ENCODE peak calls at places on chromosomes 4 and X, in four cellular contexts. H is IMR-90, M is transverse colon, A is endothelial cell of umbilical vein. W is an unnamed sample.
A peak's percentile ranks its signal among the peaks of the same experiment; 100 is the strongest.

GRCh38 chrX:153688534-153688899 is 791 bp downstream of the SLC6A8 start:
- DNase-seq in H (no peak), M (no peak), A (no peak), W (no peak)

GRCh38 chrX:150486011-150486410 is 82.4 kb upstream of the MTM1 start:
- DNase-seq in A (peak; percentile 44), H (peak; percentile 59), M (peak; percentile 50), W (peak; percentile 39)

GRCh38 chr4:134024251-134024650 is 177.3 kb downstream of the PABPC4L start:
- DNase-seq in M (no peak), H (no peak), A (peak; percentile 16), W (no peak)

GRCh38 chr4:2958446-2958845 is 4.8 kb downstream of the NOP14 start:
- DNase-seq in A (peak; percentile 64), M (no peak), H (peak; percentile 47), W (no peak)

GRCh38 chr4:76950846-76951321 is 1.3 kb downstream of the SEPTIN11 start:
- DNase-seq in H (peak; percentile 52), M (peak; percentile 18), A (peak; percentile 48), W (no peak)

GRCh38 chr4:91990726-91991125 is 313.0 kb upstream of the GRID2 start:
- DNase-seq in H (no peak), A (no peak), M (no peak), W (no peak)

GRCh38 chr4:112532267-112532666 is 16.3 kb upstream of the NEUROG2 start:
- DNase-seq in A (no peak), M (no peak), H (peak; percentile 51), W (no peak)

GRCh38 chr4:130077275-130077674 is 981.3 kb downstream of the C4orf33 start:
- DNase-seq in M (no peak), A (peak; percentile 27), H (no peak), W (no peak)

GRCh38 chr4:1154523-1155182 is 17.7 kb downstream of the SPON2 start:
- DNase-seq in H (peak; percentile 25), M (peak; percentile 55), A (no peak), W (no peak)

GRCh38 chr4:29309050-29309449 is 1411.1 kb upstream of the PCDH7 start:
- DNase-seq in M (no peak), A (peak; percentile 70), H (peak; percentile 81), W (no peak)

GRCh38 chr4:27764526-27764837 is 903.8 kb downstream of the STIM2 start:
- DNase-seq in M (no peak), H (no peak), A (no peak), W (no peak)

GRCh38 chrX:134525086-134525792 is 65.3 kb downstream of the HPRT1 start:
- DNase-seq in A (peak; percentile 78), H (peak; percentile 59), M (no peak), W (no peak)

GRCh38 chr4:82429728-82430192 is 502 bp downstream of the HNRNPDL start:
- DNase-seq in H (no peak), M (no peak), A (no peak), W (peak; percentile 66)

GRCh38 chr4:161949941-161950725 is 213.7 kb downstream of the FSTL5 start:
- DNase-seq in M (no peak), A (no peak), H (peak; percentile 49), W (no peak)

GRCh38 chr4:137703225-137703624 is 170.9 kb upstream of the PCDH18 start:
- DNase-seq in A (no peak), H (no peak), M (no peak), W (no peak)

GRCh38 chr4:83113429-83113786 is 1.1 kb downstream of the PLAC8 start:
- DNase-seq in H (no peak), M (no peak), A (no peak), W (no peak)

GRCh38 chr4:88191404-88191803 is 33.0 kb upstream of the ABCG2 start:
- DNase-seq in H (peak; percentile 17), M (no peak), A (no peak), W (no peak)

GRCh38 chr4:157143365-157143764 is 67.4 kb downstream of the GLRB start:
- DNase-seq in M (no peak), A (no peak), H (no peak), W (no peak)

GRCh38 chr4:2272828-2273120 is 10.9 kb upstream of the MXD4 start:
- DNase-seq in H (no peak), A (no peak), M (no peak), W (no peak)

GRCh38 chrX:13064599-13065143 is 20.3 kb upstream of the FAM9C start:
- DNase-seq in M (no peak), H (peak; percentile 46), A (no peak), W (no peak)

GRCh38 chrX:2841511-2841910 is 12.8 kb downstream of the GYG2 start:
- DNase-seq in M (no peak), H (no peak), A (no peak), W (no peak)

GRCh38 chrX:137040113-137040794 is 6.5 kb upstream of the GPR101 start:
- DNase-seq in H (no peak), A (no peak), M (no peak), W (no peak)

GRCh38 chr4:98510757-98511517 is 147.5 kb downstream of the TSPAN5 start:
- DNase-seq in A (no peak), H (peak; percentile 88), M (no peak), W (no peak)

GRCh38 chrX:78673256-78673655 is 14.1 kb upstream of the RTL3 start:
- DNase-seq in A (no peak), H (no peak), M (no peak), W (no peak)

GRCh38 chr4:8191136-8191747 is 7.8 kb upstream of the SH3TC1 start:
- DNase-seq in H (peak; percentile 44), M (peak; percentile 51), A (peak; percentile 99), W (peak; percentile 85)

GRCh38 chr4:116023049-116023448 is 909.6 kb upstream of the NDST4 start:
- DNase-seq in H (no peak), A (no peak), M (no peak), W (no peak)

GRCh38 chr4:6221851-6222760 is 21.8 kb upstream of the JAKMIP1 start:
- DNase-seq in A (no peak), H (no peak), M (peak; percentile 16), W (peak; percentile 27)

GRCh38 chr4:56656346-56656643 is 24.8 kb downstream of the HOPX start:
- DNase-seq in H (no peak), M (peak; percentile 49), A (peak; percentile 11), W (peak; percentile 28)
- H3K4me3 ChIP-seq in H (peak overlapping the region; percentile 51), M (peak overlapping the region; percentile 55), A (peak overlapping the region; percentile 54), W (peak overlapping the region; percentile 69)

GRCh38 chrX:97622111-97622510 is 738.4 kb downstream of the RPA4 start:
- DNase-seq in A (no peak), H (no peak), M (no peak), W (no peak)

DNA sequence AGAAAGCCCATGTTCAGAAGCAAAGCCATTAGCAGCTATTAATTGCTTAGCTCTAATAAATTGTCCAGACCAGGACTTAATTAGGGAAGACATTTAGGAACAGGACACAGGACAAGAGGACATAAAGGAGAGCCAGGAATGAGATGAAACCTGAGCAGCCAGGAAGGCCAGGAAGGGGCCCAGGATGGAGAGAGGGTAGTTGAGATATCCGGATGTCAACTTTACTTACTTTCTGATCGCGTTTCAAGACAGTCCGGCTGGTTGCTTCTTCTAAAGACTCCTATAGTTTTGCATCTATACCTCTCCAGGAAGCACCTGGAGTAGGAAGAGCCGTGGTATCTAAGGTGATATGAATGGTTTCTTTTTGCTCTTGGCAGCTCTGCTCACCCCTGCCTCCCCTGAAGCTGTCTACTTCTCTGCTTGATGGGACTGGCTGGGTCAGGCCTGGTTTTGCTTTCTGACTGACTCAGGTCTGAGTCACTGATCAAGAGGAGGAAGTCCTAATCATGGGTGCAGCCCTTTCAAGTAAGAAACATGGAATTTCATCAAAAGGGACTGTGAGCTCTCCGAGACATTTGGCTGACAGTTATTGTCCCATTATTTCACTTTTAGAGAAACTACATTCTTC is 733.3 kb downstream of the RPA4 start:
- DNase-seq in A (peak; percentile 77), H (peak; percentile 74), M (no peak), W (no peak)
- H3K27me3 ChIP-seq in A (no peaks in the 10 kb centered on the region), H (peaks cover under 1% of the 10 kb centered on the region), M (no peaks in the 10 kb centered on the region), W (peaks cover 12% of the 10 kb centered on the region)

GRCh38 chr4:177386416-177386815 is 55.8 kb downstream of the AGA start:
- DNase-seq in H (no peak), M (no peak), A (no peak), W (no peak)
- TF ChIP-seq POLR2A in H (no peak), M (no peak), A (no peak), W (no peak)

GRCh38 chr4:72326692-72327632 is 242.1 kb downstream of the ADAMTS3 start:
- DNase-seq in A (peak; percentile 49), H (peak; percentile 42), M (no peak), W (peak; percentile 15)
- H3K4me3 ChIP-seq in A (no peak overlapping the region), H (no peak overlapping the region), M (no peak overlapping the region), W (no peak overlapping the region)

GRCh38 chrX:95884196-95884595 is 800.4 kb upstream of the DIAPH2 start:
- DNase-seq in A (peak; percentile 49), M (no peak), H (no peak), W (no peak)
- H3K27me3 ChIP-seq in A (no peaks in the 10 kb centered on the region), M (no peaks in the 10 kb centered on the region), H (no peaks in the 10 kb centered on the region), W (peaks cover 5% of the 10 kb centered on the region)

GRCh38 chr4:75940692-75941253 is at the start of gene NAAA:
- DNase-seq in A (peak; percentile 81), H (peak; percentile 65), M (peak; percentile 93), W (peak; percentile 85)
- TF ChIP-seq POLR2A in A (no peak), H (no peak), M (peak; percentile 58), W (peak; percentile 51)

DNA sequence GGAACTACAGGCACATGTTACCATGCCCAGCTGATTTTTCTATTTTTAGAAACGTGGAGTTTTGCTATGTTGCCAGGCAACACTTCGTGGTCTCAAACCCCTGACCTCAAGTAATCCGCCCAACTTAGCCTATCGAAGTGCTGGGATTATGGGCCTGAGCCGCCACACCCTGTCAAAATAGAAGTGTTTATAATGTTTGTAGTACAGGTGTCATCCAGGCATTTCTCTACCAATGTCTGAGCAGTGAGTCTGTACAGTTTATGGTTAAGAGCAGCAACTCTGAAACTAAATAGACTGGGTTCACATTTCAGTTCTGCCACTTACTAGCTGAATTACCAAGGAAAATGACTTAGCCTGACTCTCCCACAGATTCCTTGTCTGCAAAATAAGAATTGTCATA is 460.4 kb upstream of the GALNT7 start:
- DNase-seq in H (no peak), M (peak; percentile 9), A (no peak), W (no peak)
- H3K4me3 ChIP-seq in H (no peak overlapping the region), M (no peak overlapping the region), A (no peak overlapping the region), W (no peak overlapping the region)

GRCh38 chr4:178423366-178423765 is 981.1 kb upstream of the AGA start:
- DNase-seq in M (no peak), A (no peak), H (no peak), W (no peak)
- H3K27me3 ChIP-seq in M (no peaks in the 10 kb centered on the region), A (no peaks in the 10 kb centered on the region), H (no peaks in the 10 kb centered on the region), W (no peaks in the 10 kb centered on the region)